ENCODE peak calls at places on chromosomes 16 and 17, in ten cellular contexts. T is H1, Z is PC-3, V is GM23248, S is keratinocyte, C is MM.1S, N is fibroblast of lung, K is HCT116, M is GM12878, G is hepatocyte. J is an unnamed sample.

GRCh38 chr17:62848334-62848733 is 40.2 kb upstream of the MARCHF10 start:
- DNase-seq in T (no peak), Z (no peak), V (no peak), S (no peak), C (no peak), N (no peak), K (no peak), M (no peak), G (no peak), J (no peak)

GRCh38 chr16:56245197-56245596 is 53.9 kb downstream of the GNAO1 start:
- DNase-seq in T (no peak), Z (peak; percentile 55), V (peak; percentile 46), S (peak; percentile 61), C (no peak), N (peak; percentile 27), K (no peak), M (no peak), G (no peak), J (no peak)

GRCh38 chr16:85126731-85127662 is 14.7 kb upstream of the CIBAR2 start:
- DNase-seq in T (peak; percentile 66), Z (peak; percentile 29), V (peak; percentile 85), S (no peak), C (no peak), N (peak; percentile 95), K (no peak), M (no peak), G (peak; percentile 73), J (no peak)

GRCh38 chr16:17173134-17173729 is 297.5 kb downstream of the XYLT1 start:
- DNase-seq in T (no peak), Z (no peak), V (peak; percentile 65), S (no peak), C (no peak), N (peak; percentile 85), K (no peak), M (no peak), G (peak; percentile 60), J (no peak)

GRCh38 chr16:48347980-48348379 is 37.2 kb downstream of the SIAH1 start:
- DNase-seq in T (no peak), Z (no peak), V (no peak), S (no peak), C (no peak), N (no peak), K (no peak), M (no peak), G (no peak), J (no peak)

GRCh38 chr17:50501906-50502642 is 6.2 kb upstream of the MYCBPAP start:
- DNase-seq in T (no peak), Z (no peak), V (no peak), S (no peak), C (no peak), N (no peak), K (no peak), M (no peak), G (peak; percentile 45), J (no peak)

GRCh38 chr16:10085078-10085798 is 97.0 kb downstream of the GRIN2A start:
- DNase-seq in T (no peak), Z (no peak), V (no peak), S (no peak), C (no peak), N (no peak), K (no peak), M (no peak), G (no peak), J (no peak)

GRCh38 chr16:67516296-67517177 is 12.1 kb upstream of the RIPOR1 start:
- DNase-seq in T (no peak), Z (peak; percentile 55), V (peak; percentile 73), S (no peak), C (no peak), N (peak; percentile 79), K (no peak), M (no peak), G (peak; percentile 39), J (no peak)

GRCh38 chr16:77063617-77064016 is 127.4 kb upstream of the MON1B start:
- DNase-seq in T (no peak), Z (no peak), V (no peak), S (no peak), C (no peak), N (no peak), K (no peak), M (no peak), G (no peak), J (no peak)

GRCh38 chr16:85046472-85046916 is 18.9 kb downstream of the KIAA0513 start:
- DNase-seq in T (no peak), Z (no peak), V (no peak), S (no peak), C (no peak), N (no peak), K (no peak), M (no peak), G (no peak), J (no peak)

GRCh38 chr17:61448042-61448441 is 4.2 kb upstream of the TBX4 start:
- DNase-seq in T (no peak), Z (no peak), V (no peak), S (no peak), C (no peak), N (no peak), K (no peak), M (no peak), G (no peak), J (no peak)

GRCh38 chr17:32586666-32587065 is 99.9 kb downstream of the CDK5R1 start:
- DNase-seq in T (no peak), Z (peak; percentile 8), V (peak; percentile 83), S (no peak), C (no peak), N (no peak), K (no peak), M (no peak), G (no peak), J (no peak)

GRCh38 chr17:9115446-9116265 is 94.3 kb downstream of the NTN1 start:
- DNase-seq in T (peak; percentile 85), Z (no peak), V (peak; percentile 71), S (no peak), C (no peak), N (peak; percentile 70), K (no peak), M (no peak), G (peak; percentile 74), J (no peak)
- H3K27ac ChIP-seq in T (no peak overlapping the region), Z (no peak overlapping the region), V (peak overlapping the region; percentile 33), S (no peak overlapping the region), C (no peak overlapping the region), N (peak overlapping the region; percentile 32), K (no peak overlapping the region), M (no peak overlapping the region), G (peak overlapping the region; percentile 59), J (no peak overlapping the region)

DNA sequence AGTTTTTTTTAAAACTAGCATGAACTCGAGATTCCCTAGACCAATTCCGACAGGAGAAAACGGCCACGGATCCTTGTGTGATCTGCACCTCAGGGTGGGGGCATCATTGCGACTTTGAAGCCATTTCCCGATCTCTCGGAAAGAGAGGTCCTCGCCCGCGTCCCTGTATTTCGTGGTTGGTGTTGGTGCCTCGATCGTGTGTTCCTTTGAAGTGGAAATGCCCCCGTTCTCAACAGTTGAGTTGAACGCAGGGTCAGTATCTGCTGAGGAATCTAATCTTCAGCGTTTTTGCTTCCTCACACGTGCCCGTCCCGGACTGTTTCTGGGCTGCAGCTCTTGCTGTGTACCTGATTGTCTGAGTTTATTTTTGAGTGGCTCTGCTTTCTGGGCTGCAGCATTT is 1.1 kb downstream of the CRAMP1 start:
- DNase-seq in T (no peak), Z (peak; percentile 6), V (peak; percentile 51), S (no peak), C (peak; percentile 42), N (no peak), K (no peak), M (no peak), G (peak; percentile 22), J (no peak)
- TF ChIP-seq EZH2 in T (peak; percentile 49), Z (no peak), V (no peak), S (no peak), C (no peak), N (no peak), K (no peak), M (no peak), G (no peak), J (no peak)

GRCh38 chr16:15035163-15035729 is 20.6 kb downstream of the NTAN1 start:
- DNase-seq in T (no peak), Z (no peak), V (no peak), S (no peak), C (peak; percentile 3), N (no peak), K (no peak), M (no peak), G (no peak), J (no peak)

GRCh38 chr16:15032547-15033308 is 23.1 kb downstream of the NTAN1 start:
- DNase-seq in T (no peak), Z (no peak), V (peak; percentile 34), S (no peak), C (peak; percentile 36), N (peak; percentile 48), K (no peak), M (no peak), G (no peak), J (no peak)

GRCh38 chr16:15031596-15031995 is 24.3 kb downstream of the NTAN1 start:
- DNase-seq in T (no peak), Z (no peak), V (no peak), S (no peak), C (no peak), N (no peak), K (no peak), M (no peak), G (no peak), J (no peak)

GRCh38 chr16:15034266-15035162 is 21.4 kb downstream of the NTAN1 start:
- DNase-seq in T (no peak), Z (no peak), V (peak; percentile 75), S (no peak), C (no peak), N (no peak), K (no peak), M (no peak), G (no peak), J (no peak)

GRCh38 chr16:15033309-15033707 is 22.6 kb downstream of the NTAN1 start:
- DNase-seq in T (no peak), Z (no peak), V (no peak), S (no peak), C (no peak), N (no peak), K (no peak), M (no peak), G (peak; percentile 55), J (no peak)
- H3K36me3 ChIP-seq in T (peaks cover 51% of the 10 kb centered on the region), Z (peaks cover 24% of the 10 kb centered on the region), V (peaks cover 49% of the 10 kb centered on the region), S (peaks cover 46% of the 10 kb centered on the region), C (no peaks in the 10 kb centered on the region), N (peaks cover 41% of the 10 kb centered on the region), K (peaks cover 30% of the 10 kb centered on the region), M (peaks cover 27% of the 10 kb centered on the region), G (no peaks in the 10 kb centered on the region), J (peaks cover 79% of the 10 kb centered on the region)

DNA sequence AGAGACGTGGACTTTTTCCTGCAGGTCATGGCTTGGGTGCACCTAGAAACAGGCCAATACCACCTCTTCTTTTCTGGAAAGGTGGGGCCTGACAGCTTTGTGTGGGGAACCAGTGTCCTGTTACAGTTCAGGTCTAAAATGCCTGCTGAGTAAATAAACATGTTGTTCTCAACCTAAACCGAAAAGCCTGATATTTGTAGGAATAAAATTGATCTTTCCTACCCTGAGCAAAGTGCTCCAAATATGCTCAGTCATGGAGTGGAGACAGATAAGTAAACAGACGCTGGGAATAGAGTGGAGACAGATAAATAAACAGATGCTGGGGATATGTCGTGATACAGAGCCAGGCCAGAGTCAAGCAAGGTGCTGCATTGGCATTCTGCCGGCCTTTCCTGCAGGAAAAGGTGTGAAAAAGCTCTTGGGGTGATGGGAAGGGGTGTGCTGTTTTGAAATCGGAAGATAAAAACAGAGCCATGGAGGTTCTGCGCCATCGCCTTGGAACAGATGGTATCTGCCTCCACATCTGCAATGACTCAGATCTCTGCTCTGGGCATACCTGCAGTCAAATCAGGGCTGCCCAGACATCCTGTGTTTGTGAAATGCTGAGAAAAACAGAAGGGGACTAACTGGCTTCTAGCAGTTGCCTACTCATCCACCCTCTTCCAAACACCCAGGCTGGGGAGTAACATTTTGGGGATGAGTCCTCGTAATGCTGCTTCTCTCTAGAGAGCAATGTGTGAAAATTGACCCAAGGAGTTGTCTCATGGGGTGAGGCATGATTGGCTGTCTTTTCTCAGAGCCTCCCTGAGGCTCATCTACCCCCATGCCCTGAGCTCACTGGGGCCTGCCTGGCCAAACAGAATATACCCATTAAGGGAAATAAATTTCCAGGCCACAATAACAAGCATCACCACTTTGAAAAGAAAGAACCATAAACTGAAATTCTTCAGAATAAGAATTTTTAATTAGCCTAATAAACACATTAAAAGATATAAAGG is 16.8 kb upstream of the TRPV2 start:
- DNase-seq in T (no peak), Z (peak; percentile 75), V (no peak), S (no peak), C (no peak), N (no peak), K (no peak), M (peak; percentile 35), G (no peak), J (no peak)
- H3K27ac ChIP-seq in T (no peak overlapping the region), Z (peak overlapping the region; percentile 12), V (no peak overlapping the region), S (peak overlapping the region; percentile 40), C (no peak overlapping the region), N (no peak overlapping the region), K (no peak overlapping the region), M (no peak overlapping the region), G (peak overlapping the region; percentile 19), J (no peak overlapping the region)

J was measured in SK-N-MC.